ENCODE peak calls at places on chromosomes 16 and 17, in four cellular contexts. Z is right atrium auricular region, E is endodermal cell, G is stomach. D is an unnamed sample. For H3K4me1, the result is how much of the 10 kb centered on the place peaks cover.

GRCh38 chr16:56257260-56257659 is 66.0 kb downstream of the GNAO1 start:
- DNase-seq in G (peak), Z (no peak), E (no peak), D (no peak)

GRCh38 chr16:19883296-19883951 is 1.2 kb downstream of the GPRC5B start:
- DNase-seq in G (peak), Z (peak), E (peak), D (peak)

GRCh38 chr17:28940675-28941074 is 10.6 kb downstream of the PHF12 start:
- DNase-seq in G (no peak), Z (no peak), E (no peak), D (peak)

GRCh38 chr17:70636517-70637133 is 467.3 kb downstream of the KCNJ2 start:
- DNase-seq in Z (no peak), E (no peak), G (no peak), D (no peak)

GRCh38 chr17:77503293-77503655 is 362.5 kb downstream of the SEC14L1 start:
- DNase-seq in E (no peak), Z (no peak), G (no peak), D (no peak)

GRCh38 chr17:21288581-21289017 is 4.1 kb downstream of the MAP2K3 start:
- DNase-seq in Z (no peak), G (no peak), E (no peak), D (peak)

GRCh38 chr17:10668771-10669170 is 11.7 kb upstream of the MYH3 start:
- DNase-seq in E (no peak), Z (no peak), G (no peak), D (no peak)

GRCh38 chr17:44323359-44324091 is 1.1 kb downstream of the SLC25A39 start:
- DNase-seq in Z (no peak), E (peak), G (no peak), D (no peak)

GRCh38 chr17:159609-160008 is 21.8 kb downstream of the DOC2B start:
- DNase-seq in E (no peak), G (no peak), Z (no peak), D (peak)

GRCh38 chr16:67773099-67773498 is 33.3 kb downstream of the RANBP10 start:
- DNase-seq in E (no peak), Z (peak), G (no peak), D (peak)

GRCh38 chr16:51569204-51569911 is 418.3 kb upstream of the SALL1 start:
- DNase-seq in Z (no peak), E (no peak), G (no peak), D (no peak)

GRCh38 chr17:3916013-3916696 is at the start of gene P2RX1:
- DNase-seq in G (peak), Z (no peak), E (no peak), D (no peak)

GRCh38 chr16:74999208-74999682 is 421 bp downstream of the ZNRF1 start:
- DNase-seq in E (peak), Z (no peak), G (no peak), D (peak)

GRCh38 chr16:57754354-57755060 is 18.9 kb downstream of the KATNB1 start:
- DNase-seq in Z (no peak), E (no peak), G (no peak), D (no peak)

GRCh38 chr16:14510939-14511797 is 118.9 kb downstream of the PARN start:
- DNase-seq in Z (no peak), E (no peak), G (no peak), D (no peak)

GRCh38 chr17:510223-510917 is 157.8 kb upstream of the RPH3AL start:
- DNase-seq in Z (no peak), E (no peak), G (no peak), D (no peak)

GRCh38 chr17:40070895-40071719 is 8.3 kb downstream of the THRA start:
- DNase-seq in G (peak), Z (no peak), E (peak), D (no peak)

GRCh38 chr16:56382901-56383355 is 42.4 kb downstream of the AMFR start:
- DNase-seq in G (no peak), Z (no peak), E (no peak), D (no peak)

GRCh38 chr17:62950067-62950466 is 16.0 kb upstream of the TANC2 start:
- DNase-seq in G (peak), Z (no peak), E (no peak), D (no peak)

GRCh38 chr17:63698886-63699637 is 863 bp downstream of the LIMD2 start:
- DNase-seq in E (peak), G (peak), Z (no peak), D (peak)

GRCh38 chr16:85979605-85980004 is 80.6 kb downstream of the IRF8 start:
- DNase-seq in G (no peak), Z (no peak), E (no peak), D (no peak)
- TF ChIP-seq CTCF in G (no peak), Z (no peak), E (peak), D (no peak)

GRCh38 chr17:57819867-57820266 is 30.0 kb downstream of the MRPS23 start:
- DNase-seq in Z (no peak), E (peak), G (no peak), D (no peak)

GRCh38 chr17:57823469-57824401 is 26.1 kb downstream of the MRPS23 start:
- DNase-seq in E (no peak), G (no peak), Z (no peak), D (no peak)

GRCh38 chr17:57817299-57817698 is 32.5 kb downstream of the MRPS23 start:
- DNase-seq in G (no peak), E (peak), Z (no peak), D (no peak)

GRCh38 chr17:57819273-57819672 is 30.6 kb downstream of the MRPS23 start:
- DNase-seq in Z (no peak), G (no peak), E (peak), D (no peak)

GRCh38 chr17:57818066-57818465 is 31.8 kb downstream of the MRPS23 start:
- DNase-seq in Z (no peak), E (peak), G (peak), D (no peak)
- H3K4me3 ChIP-seq in Z (no peak), E (no peak), G (no peak), D (no peak)

GRCh38 chr17:78800132-78800931 is 18.3 kb upstream of the CYTH1 start:
- DNase-seq in Z (no peak), E (no peak), G (no peak), D (no peak)
- H3K4me1 ChIP-seq in Z (under half), E (under half), G (under half), D (under half)

DNA sequence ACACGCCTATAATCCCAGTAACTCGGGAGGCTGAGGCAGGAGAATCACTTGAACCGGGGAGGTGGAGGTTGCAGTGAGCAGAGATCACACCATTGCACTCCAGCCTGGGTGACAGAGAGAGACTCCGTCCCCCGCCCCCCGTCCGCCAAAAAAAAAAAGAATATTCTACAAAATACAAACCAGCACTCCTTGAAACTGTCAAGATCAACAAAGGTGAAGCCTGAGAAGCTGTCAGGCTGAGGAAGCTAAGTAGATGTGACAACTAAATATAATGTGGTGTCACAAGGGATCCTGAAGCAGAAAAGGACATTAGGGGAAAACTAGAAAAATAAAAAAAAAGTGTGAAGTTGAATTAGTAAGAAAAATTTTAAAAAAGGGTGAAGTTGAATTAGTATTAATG is 6.2 kb downstream of the CD2BP2 start:
- DNase-seq in G (no peak), Z (no peak), E (no peak), D (no peak)
- TF ChIP-seq CTCF in G (no peak), Z (no peak), E (no peak), D (no peak)

GRCh38 chr17:83069571-83069906 is 9.9 kb upstream of the METRNL start:
- DNase-seq in E (no peak), G (no peak), Z (no peak), D (no peak)
- H3K4me3 ChIP-seq in E (no peak), G (no peak), Z (no peak), D (no peak)

GRCh38 chr16:381788-382717 is at the start of gene PGAP6:
- DNase-seq in E (peak), G (peak), Z (no peak), D (peak)
- H3K4me1 ChIP-seq in E (under half), G (half or more), Z (under half), D (under half)

DNA sequence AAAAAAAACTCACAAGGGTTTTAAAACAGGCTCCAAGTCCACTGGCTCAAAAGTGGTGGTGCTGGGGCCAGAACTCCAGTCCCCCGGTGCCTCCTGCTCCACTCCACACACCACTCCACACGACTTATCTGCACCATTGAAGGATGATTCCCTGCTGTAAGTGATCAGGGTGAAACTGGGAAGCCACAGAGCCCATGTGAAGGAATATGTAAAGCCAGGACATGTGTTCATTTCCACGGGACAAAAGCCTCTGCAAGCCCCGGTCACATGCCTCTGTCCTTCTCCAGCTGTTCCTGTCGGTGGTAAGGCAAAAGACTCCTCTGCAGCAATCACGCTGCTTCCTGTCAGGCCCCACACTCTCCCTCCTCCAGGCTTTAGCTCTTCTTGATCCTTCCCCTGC is 97.2 kb downstream of the ZNF18 start:
- DNase-seq in E (peak), Z (no peak), G (no peak), D (no peak)
- TF ChIP-seq CTCF in E (no peak), Z (no peak), G (no peak), D (no peak)

GRCh38 chr16:28865289-28865688 is 1.6 kb downstream of the SH2B1 start:
- DNase-seq in Z (no peak), G (no peak), E (no peak), D (no peak)
- H3K4me3 ChIP-seq in Z (no peak), G (no peak), E (peak), D (no peak)

GRCh38 chr17:80270836-80271235 is 10.2 kb downstream of the RNF213 start:
- DNase-seq in Z (no peak), G (no peak), E (peak), D (no peak)
- H3K4me1 ChIP-seq in Z (under half), G (under half), E (under half), D (under half)

GRCh38 chr16:49556252-49557069 is 182.9 kb downstream of the C16orf78 start:
- DNase-seq in G (no peak), Z (no peak), E (peak), D (no peak)
- TF ChIP-seq CTCF in G (no peak), Z (peak), E (peak), D (peak)